ENCODE peak calls at places on chromosomes 4 and X, in ten cellular contexts. N is suprapubic skin; K is body of pancreas; D is brain microvascular endothelial cell; G is heart left ventricle; L is mammary epithelial cell; Y is Panc1; R is tibial nerve; Q is CD4-positive, CD25-positive, alpha-beta regulatory T cell; H is HL-60. O is an unnamed sample.

GRCh38 chr4:66187175-66187720 is 517.0 kb upstream of the EPHA5 start:
- DNase-seq in N (no peak), K (no peak), D (no peak), G (no peak), L (no peak), Y (no peak), R (no peak), Q (no peak), H (no peak), O (no peak)

GRCh38 chrX:139889760-139890159 is 43.1 kb downstream of the ATP11C start:
- DNase-seq in N (no peak), K (no peak), D (no peak), G (no peak), L (peak), Y (no peak), R (no peak), Q (no peak), H (no peak), O (no peak)

GRCh38 chrX:56994375-56995270 is 718 bp downstream of the SPIN3 start:
- DNase-seq in N (no peak), K (no peak), D (no peak), G (peak), L (no peak), Y (no peak), R (no peak), Q (no peak), H (peak), O (no peak)

GRCh38 chr4:54218736-54219135 is 10.4 kb upstream of the PDGFRA start:
- DNase-seq in N (no peak), K (no peak), D (no peak), G (no peak), L (no peak), Y (no peak), R (no peak), Q (no peak), H (no peak), O (no peak)

GRCh38 chrX:8738588-8739189 is 6.8 kb upstream of the ANOS1 start:
- DNase-seq in N (no peak), K (peak), D (no peak), G (no peak), L (no peak), Y (no peak), R (peak), Q (no peak), H (peak), O (peak)

GRCh38 chr4:98648602-98649001 is 9.8 kb downstream of the TSPAN5 start:
- DNase-seq in N (no peak), K (no peak), D (no peak), G (no peak), L (no peak), Y (no peak), R (no peak), Q (no peak), H (no peak), O (no peak)

GRCh38 chr4:85780664-85781063 is 305.7 kb downstream of the ARHGAP24 start:
- DNase-seq in N (no peak), K (no peak), D (peak), G (no peak), L (no peak), Y (no peak), R (no peak), Q (no peak), H (no peak), O (no peak)

GRCh38 chr4:150960818-150961217 is 54.3 kb downstream of the LRBA start:
- DNase-seq in N (no peak), K (no peak), D (peak), G (no peak), L (peak), Y (no peak), R (no peak), Q (no peak), H (peak), O (no peak)

GRCh38 chr4:113899260-113900177 is 79.9 kb downstream of the ARSJ start:
- DNase-seq in N (no peak), K (no peak), D (no peak), G (no peak), L (peak), Y (no peak), R (no peak), Q (no peak), H (no peak), O (no peak)

GRCh38 chrX:140274761-140275525 is 229.9 kb downstream of the SOX3 start:
- DNase-seq in N (no peak), K (no peak), D (peak), G (no peak), L (peak), Y (no peak), R (no peak), Q (no peak), H (no peak), O (no peak)

GRCh38 chr4:53137468-53137867 is 228.4 kb downstream of the SCFD2 start:
- DNase-seq in N (no peak), K (no peak), D (no peak), G (no peak), L (no peak), Y (no peak), R (no peak), Q (no peak), H (no peak), O (no peak)

GRCh38 chr4:4856071-4857000 is 3.1 kb upstream of the MSX1 start:
- DNase-seq in N (peak), K (no peak), D (no peak), G (peak), L (no peak), Y (no peak), R (no peak), Q (no peak), H (no peak), O (no peak)

GRCh38 chr4:37601527-37601926 is 84.6 kb downstream of the RELL1 start:
- DNase-seq in N (no peak), K (peak), D (peak), G (no peak), L (no peak), Y (no peak), R (no peak), Q (no peak), H (peak), O (peak)

GRCh38 chrX:13215729-13216128 is 104.1 kb downstream of the ATXN3L start:
- DNase-seq in N (no peak), K (no peak), D (no peak), G (no peak), L (no peak), Y (no peak), R (no peak), Q (no peak), H (no peak), O (no peak)

GRCh38 chrX:13208281-13208935 is 111.4 kb downstream of the ATXN3L start:
- DNase-seq in N (no peak), K (no peak), D (no peak), G (no peak), L (peak), Y (no peak), R (no peak), Q (no peak), H (no peak), O (no peak)

GRCh38 chrX:13216139-13216538 is 103.7 kb downstream of the ATXN3L start:
- DNase-seq in N (no peak), K (no peak), D (no peak), G (no peak), L (no peak), Y (no peak), R (no peak), Q (no peak), H (no peak), O (no peak)

GRCh38 chrX:13212191-13212651 is 107.6 kb downstream of the ATXN3L start:
- DNase-seq in N (no peak), K (no peak), D (no peak), G (no peak), L (peak), Y (no peak), R (no peak), Q (no peak), H (no peak), O (no peak)
- H3K27ac ChIP-seq in N (no peak), K (no peak), D (no peak), G (peak), L (no peak), Y (peak), R (no peak), Q (no peak), H (no peak), O (no peak)

DNA sequence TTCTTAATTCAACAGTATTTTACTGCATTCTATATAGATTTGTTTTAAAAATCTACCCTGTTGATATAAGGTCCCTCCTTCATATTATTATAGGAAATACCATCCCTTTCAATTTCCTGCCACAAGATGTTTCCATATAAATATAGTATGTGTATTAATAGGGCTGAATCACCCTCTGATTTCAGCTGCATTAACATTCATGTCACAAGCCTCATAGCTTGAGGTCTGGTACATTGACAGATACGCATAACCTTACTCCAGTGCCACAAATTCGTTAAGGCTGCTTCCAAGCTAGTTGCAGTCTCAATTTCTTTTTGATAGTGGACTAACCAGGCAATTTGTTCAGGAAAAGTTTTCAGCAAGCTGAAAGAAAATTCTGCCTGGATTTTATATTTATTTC is 128.4 kb downstream of the KLHL34 start:
- DNase-seq in N (no peak), K (no peak), D (peak), G (no peak), L (no peak), Y (no peak), R (no peak), Q (no peak), H (no peak), O (no peak)
- H3K27ac ChIP-seq in N (no peak), K (no peak), D (no peak), G (no peak), L (no peak), Y (no peak), R (no peak), Q (no peak), H (no peak), O (no peak)

GRCh38 chr4:142354794-142355416 is 491.2 kb downstream of the INPP4B start:
- DNase-seq in N (no peak), K (no peak), D (no peak), G (no peak), L (no peak), Y (no peak), R (no peak), Q (no peak), H (no peak), O (no peak)

GRCh38 chr4:142358656-142359055 is 487.4 kb downstream of the INPP4B start:
- DNase-seq in N (no peak), K (no peak), D (no peak), G (no peak), L (no peak), Y (no peak), R (no peak), Q (no peak), H (no peak), O (no peak)

GRCh38 chr4:142356118-142356759 is 489.9 kb downstream of the INPP4B start:
- DNase-seq in N (no peak), K (no peak), D (no peak), G (no peak), L (no peak), Y (no peak), R (no peak), Q (no peak), H (no peak), O (no peak)

GRCh38 chr4:142355417-142355930 is 490.6 kb downstream of the INPP4B start:
- DNase-seq in N (no peak), K (no peak), D (no peak), G (no peak), L (no peak), Y (no peak), R (no peak), Q (no peak), H (no peak), O (no peak)

GRCh38 chr4:142356797-142357196 is 489.3 kb downstream of the INPP4B start:
- DNase-seq in N (no peak), K (no peak), D (no peak), G (no peak), L (no peak), Y (no peak), R (no peak), Q (no peak), H (no peak), O (no peak)
- H3K27ac ChIP-seq in N (no peak), K (no peak), D (no peak), G (peak), L (no peak), Y (peak), R (no peak), Q (peak), H (no peak), O (no peak)

GRCh38 chrX:132271330-132271729 is 52.1 kb upstream of the RAP2C start:
- DNase-seq in N (no peak), K (no peak), D (no peak), G (no peak), L (peak), Y (no peak), R (no peak), Q (no peak), H (no peak), O (no peak)
- H3K27ac ChIP-seq in N (peak), K (no peak), D (no peak), G (no peak), L (no peak), Y (no peak), R (peak), Q (no peak), H (no peak), O (no peak)

GRCh38 chr4:77152421-77152820 is 4.6 kb upstream of the CCNG2 start:
- DNase-seq in N (no peak), K (peak), D (no peak), G (no peak), L (peak), Y (no peak), R (no peak), Q (no peak), H (no peak), O (no peak)
- H3K27ac ChIP-seq in N (no peak), K (no peak), D (no peak), G (no peak), L (no peak), Y (no peak), R (no peak), Q (no peak), H (no peak), O (no peak)

GRCh38 chr4:94454405-94454804 is 2.7 kb downstream of the PDLIM5 start:
- DNase-seq in N (no peak), K (no peak), D (no peak), G (no peak), L (peak), Y (no peak), R (no peak), Q (no peak), H (no peak), O (no peak)
- H3K27ac ChIP-seq in N (peak), K (peak), D (peak), G (peak), L (peak), Y (peak), R (peak), Q (no peak), H (no peak), O (no peak)

GRCh38 chrX:13080128-13080795 is 35.8 kb upstream of the FAM9C start:
- DNase-seq in N (no peak), K (no peak), D (no peak), G (no peak), L (no peak), Y (no peak), R (no peak), Q (no peak), H (no peak), O (no peak)

GRCh38 chrX:13084611-13085010 is 40.2 kb upstream of the FAM9C start:
- DNase-seq in N (no peak), K (no peak), D (no peak), G (no peak), L (no peak), Y (no peak), R (no peak), Q (no peak), H (no peak), O (no peak)

GRCh38 chrX:13081385-13082285 is 37.2 kb upstream of the FAM9C start:
- DNase-seq in N (no peak), K (peak), D (no peak), G (no peak), L (no peak), Y (no peak), R (no peak), Q (no peak), H (peak), O (no peak)

GRCh38 chrX:13085533-13085932 is 41.1 kb upstream of the FAM9C start:
- DNase-seq in N (no peak), K (no peak), D (no peak), G (no peak), L (no peak), Y (no peak), R (no peak), Q (no peak), H (no peak), O (no peak)

GRCh38 chrX:13082286-13083065 is 38.1 kb upstream of the FAM9C start:
- DNase-seq in N (no peak), K (no peak), D (no peak), G (no peak), L (no peak), Y (no peak), R (no peak), Q (no peak), H (peak), O (no peak)
- H3K27ac ChIP-seq in N (no peak), K (peak), D (no peak), G (peak), L (no peak), Y (peak), R (peak), Q (peak), H (peak), O (no peak)

DNA sequence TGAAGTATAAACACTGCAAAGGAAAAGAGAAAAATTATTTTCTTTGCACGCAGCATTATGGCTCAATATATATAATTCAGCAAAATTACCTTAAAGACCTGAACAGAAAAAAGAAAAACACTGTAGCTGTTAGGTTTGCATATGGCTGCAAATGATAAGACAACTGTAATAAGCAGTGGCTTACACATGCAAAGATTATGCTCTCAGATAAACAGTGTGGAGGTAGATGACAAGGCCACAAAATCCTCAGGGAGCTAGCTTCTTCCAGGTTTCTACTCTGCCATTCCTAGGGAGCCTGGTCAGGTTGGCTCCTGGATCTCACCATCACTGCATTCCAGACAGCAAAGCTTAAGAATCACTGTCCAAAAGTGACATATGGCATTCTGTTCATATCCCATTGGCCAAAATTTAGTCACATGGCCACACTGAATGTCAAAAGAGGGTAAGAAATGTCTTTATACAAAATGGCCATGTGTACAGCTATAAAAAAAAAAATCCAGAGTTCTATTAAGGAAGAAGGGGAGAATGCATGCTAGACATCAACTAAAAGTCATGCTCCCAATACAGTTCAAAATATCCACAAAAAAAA is 195.2 kb upstream of the SLC7A11 start:
- DNase-seq in N (no peak), K (no peak), D (no peak), G (no peak), L (no peak), Y (no peak), R (no peak), Q (no peak), H (no peak), O (no peak)
- H3K27ac ChIP-seq in N (no peak), K (no peak), D (no peak), G (no peak), L (no peak), Y (no peak), R (no peak), Q (no peak), H (no peak), O (no peak)

DNA sequence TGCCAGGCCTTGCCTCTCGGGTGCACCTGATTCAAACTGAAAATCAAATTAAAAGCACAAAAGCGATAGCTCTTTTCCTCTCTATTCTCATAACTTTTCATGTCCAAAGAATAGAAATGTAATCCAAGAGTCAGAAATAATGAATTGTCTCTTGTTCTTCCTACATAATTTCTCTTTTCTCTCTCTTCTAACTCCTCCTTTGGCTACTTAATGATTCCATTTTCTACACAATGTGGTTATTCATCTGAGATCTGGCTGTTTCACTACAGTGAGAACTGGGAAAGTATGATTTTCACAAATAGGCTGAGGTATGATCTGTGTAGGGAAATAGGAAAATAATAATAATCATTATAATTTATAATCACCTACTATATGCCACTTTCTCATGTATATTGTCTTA is 703.5 kb downstream of the PDHA2 start:
- DNase-seq in N (no peak), K (no peak), D (no peak), G (no peak), L (no peak), Y (no peak), R (no peak), Q (no peak), H (no peak), O (no peak)
- H3K27ac ChIP-seq in N (no peak), K (no peak), D (no peak), G (no peak), L (no peak), Y (no peak), R (no peak), Q (no peak), H (no peak), O (no peak)

DNA sequence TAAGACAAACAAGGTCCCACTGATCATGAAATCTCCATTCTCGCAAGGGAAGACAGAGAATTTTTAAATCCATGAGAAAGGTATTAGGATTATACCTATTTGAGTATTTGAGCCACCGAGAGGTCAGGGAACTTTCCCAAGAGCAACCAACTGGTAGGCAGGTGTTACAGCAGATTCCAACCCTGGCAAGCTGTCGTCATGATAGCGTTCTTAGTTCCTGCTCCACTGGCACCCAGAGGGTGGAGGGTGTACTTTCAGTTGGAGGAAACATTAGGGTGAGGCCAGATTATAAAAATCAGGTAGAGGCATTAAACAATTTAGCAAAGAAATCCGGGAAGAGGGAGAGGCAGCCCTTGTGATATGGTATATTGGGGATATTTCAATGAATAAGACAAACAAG is 23.3 kb downstream of the COQ2 start:
- DNase-seq in N (no peak), K (peak), D (no peak), G (no peak), L (no peak), Y (no peak), R (no peak), Q (no peak), H (no peak), O (no peak)
- H3K27ac ChIP-seq in N (no peak), K (no peak), D (no peak), G (no peak), L (no peak), Y (peak), R (no peak), Q (no peak), H (no peak), O (no peak)